ENCODE peak calls at places on chromosome 16, in five cellular contexts. S is neural crest cell; O is CD8-positive, alpha-beta T cell; T is mammary epithelial cell; G is left ventricle myocardium inferior. C is an unnamed sample.

GRCh38 chr16:84003001-84003400 is 35.0 kb downstream of the NECAB2 start:
- DNase-seq in S (no peak), O (no peak), T (no peak), G (no peak), C (no peak)

GRCh38 chr16:31460582-31461002 is 1.3 kb downstream of the ARMC5 start:
- DNase-seq in S (no peak), O (no peak), T (peak; percentile 39), G (no peak), C (peak; percentile 45)

GRCh38 chr16:54526087-54526486 is 239.5 kb upstream of the IRX3 start:
- DNase-seq in S (no peak), O (no peak), T (no peak), G (no peak), C (no peak)

GRCh38 chr16:87226926-87227650 is 90.1 kb downstream of the C16orf95 start:
- DNase-seq in S (no peak), O (no peak), T (no peak), G (no peak), C (no peak)

GRCh38 chr16:27684047-27684446 is 134.1 kb downstream of the KATNIP start:
- DNase-seq in S (no peak), O (no peak), T (no peak), G (no peak), C (no peak)

GRCh38 chr16:23520500-23520899 is 10.2 kb upstream of the GGA2 start:
- DNase-seq in S (no peak), O (no peak), T (no peak), G (no peak), C (no peak)

GRCh38 chr16:9053006-9053601 is 38.3 kb upstream of the HAPSTR1 start:
- DNase-seq in S (peak; percentile 67), O (no peak), T (peak; percentile 44), G (peak; percentile 25), C (no peak)

GRCh38 chr16:83206426-83206825 is 579.7 kb downstream of the CDH13 start:
- DNase-seq in S (no peak), O (no peak), T (peak; percentile 83), G (no peak), C (no peak)

GRCh38 chr16:15572329-15573001 is 70.5 kb downstream of the MARF1 start:
- DNase-seq in S (no peak), O (no peak), T (no peak), G (no peak), C (no peak)

GRCh38 chr16:81956213-81956948 is 54.9 kb downstream of the SDR42E1 start:
- DNase-seq in S (no peak), O (no peak), T (peak; percentile 73), G (no peak), C (no peak)

GRCh38 chr16:28087675-28088285 is 24.3 kb upstream of the GSG1L start:
- DNase-seq in S (no peak), O (no peak), T (no peak), G (no peak), C (no peak)

GRCh38 chr16:14300631-14301149 is 229.6 kb downstream of the MRTFB start:
- DNase-seq in S (no peak), O (no peak), T (peak; percentile 77), G (peak; percentile 63), C (peak; percentile 81)

GRCh38 chr16:64428463-64428862 is 693.4 kb downstream of the CDH11 start:
- DNase-seq in S (no peak), O (no peak), T (peak; percentile 26), G (no peak), C (no peak)

GRCh38 chr16:88365244-88365865 is 17.4 kb upstream of the ZNF469 start:
- DNase-seq in S (no peak), O (no peak), T (no peak), G (peak; percentile 6), C (no peak)

GRCh38 chr16:12674096-12674495 is 129.6 kb downstream of the CPPED1 start:
- DNase-seq in S (no peak), O (no peak), T (no peak), G (no peak), C (no peak)

GRCh38 chr16:87344931-87345631 is 27.9 kb upstream of the C16orf95 start:
- DNase-seq in S (no peak), O (peak; percentile 29), T (no peak), G (no peak), C (no peak)

GRCh38 chr16:4515611-4516233 is 22.9 kb downstream of the CDIP1 start:
- DNase-seq in S (no peak), O (no peak), T (no peak), G (no peak), C (peak; percentile 56)

GRCh38 chr16:53925011-53925410 is 221.1 kb downstream of the FTO start:
- DNase-seq in S (no peak), O (no peak), T (no peak), G (no peak), C (no peak)

GRCh38 chr16:4580245-4580644 is 24.1 kb downstream of the C16orf96 start:
- DNase-seq in S (no peak), O (no peak), T (no peak), G (no peak), C (no peak)

GRCh38 chr16:48963901-48964615 is 317.6 kb downstream of the CBLN1 start:
- DNase-seq in S (no peak), O (no peak), T (peak; percentile 89), G (no peak), C (no peak)

GRCh38 chr16:31016018-31016417 is 5.6 kb upstream of the STX1B start:
- DNase-seq in S (no peak), O (no peak), T (no peak), G (no peak), C (no peak)

GRCh38 chr16:85750021-85750826 is 672 bp downstream of the C16orf74 start:
- DNase-seq in S (peak; percentile 25), O (no peak), T (peak; percentile 45), G (peak; percentile 27), C (peak; percentile 54)

GRCh38 chr16:67260426-67261063 is 11.8 kb downstream of the SLC9A5 start:
- DNase-seq in S (no peak), O (no peak), T (peak; percentile 50), G (no peak), C (peak; percentile 78)

GRCh38 chr16:8872967-8873865 is 4.4 kb upstream of the CARHSP1 start:
- DNase-seq in S (no peak), O (no peak), T (no peak), G (no peak), C (no peak)

GRCh38 chr16:30958164-30959083 is 870 bp downstream of the SETD1A start:
- DNase-seq in S (peak; percentile 50), O (no peak), T (peak; percentile 40), G (peak; percentile 43), C (peak; percentile 90)

GRCh38 chr16:57475711-57476339 is 10.5 kb downstream of the DOK4 start:
- DNase-seq in S (peak; percentile 73), O (peak; percentile 52), T (no peak), G (no peak), C (peak; percentile 88)

GRCh38 chr16:65306722-65307121 is 184.9 kb upstream of the CDH11 start:
- DNase-seq in S (no peak), O (no peak), T (no peak), G (no peak), C (no peak)

GRCh38 chr16:1343428-1344242 is 8.0 kb downstream of the TSR3 start:
- DNase-seq in S (no peak), O (no peak), T (no peak), G (no peak), C (no peak)

GRCh38 chr16:20900299-20901067 is at the start of the genes DCUN1D3 and LYRM1:
- DNase-seq in S (peak; percentile 92), O (peak; percentile 74), T (peak; percentile 98), G (peak; percentile 96), C (peak; percentile 93)
- TF ChIP-seq CTCF in S (no peak), O (no peak), T (no peak), G (no peak), C (no peak)

GRCh38 chr16:79599837-79600635 is 501 bp downstream of the MAF start:
- DNase-seq in S (peak; percentile 49), O (peak; percentile 14), T (peak; percentile 54), G (peak; percentile 73), C (peak; percentile 50)
- TF ChIP-seq CTCF in S (no peak), O (no peak), T (no peak), G (no peak), C (no peak)

DNA sequence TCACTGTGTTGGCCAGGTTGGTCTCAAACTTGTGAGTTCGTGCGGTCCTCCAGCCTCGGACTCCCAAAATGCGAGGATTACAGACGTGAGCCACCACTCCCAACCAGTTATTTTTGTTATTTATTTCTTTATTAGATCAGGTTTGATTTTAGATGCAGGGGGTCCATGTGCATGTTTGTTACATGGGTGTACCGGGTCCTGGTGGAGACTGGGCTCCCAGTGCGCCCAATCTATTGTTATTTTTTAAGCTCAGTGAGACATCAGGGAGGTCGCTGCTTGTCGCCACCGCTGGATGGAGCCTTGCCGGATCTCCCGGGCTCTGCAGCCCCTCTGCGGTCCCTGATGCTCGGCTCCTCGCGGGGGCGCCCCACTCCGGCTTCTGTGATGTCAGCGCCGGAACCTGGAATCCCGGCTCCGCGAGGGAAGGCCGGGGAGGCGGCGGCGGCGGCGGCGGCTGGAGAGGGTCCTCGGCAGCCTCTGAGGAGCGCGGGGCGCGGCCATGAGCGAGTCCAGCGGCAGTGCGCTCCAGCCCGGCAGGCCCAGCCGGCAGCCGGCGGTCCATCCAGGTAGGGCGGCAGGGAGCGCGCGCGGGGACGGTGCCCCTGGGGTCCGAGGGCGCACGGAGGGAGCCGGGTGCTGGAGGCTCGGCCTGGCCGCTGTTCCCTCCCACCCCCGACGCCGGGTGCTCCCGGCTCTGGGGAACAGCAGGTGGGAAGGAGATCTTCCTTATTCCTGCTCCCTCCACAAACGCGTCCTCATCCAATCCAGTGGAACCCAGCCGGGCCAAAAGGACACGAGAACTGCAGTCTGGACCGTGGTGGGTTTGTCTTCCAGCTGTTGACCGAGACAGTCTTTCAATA is at the start of gene TMC7:
- DNase-seq in S (peak; percentile 95), O (no peak), T (peak; percentile 83), G (peak; percentile 81), C (peak; percentile 68)
- TF ChIP-seq CTCF in S (peak; percentile 83), O (no peak), T (peak; percentile 57), G (peak; percentile 84), C (peak; percentile 34)

DNA sequence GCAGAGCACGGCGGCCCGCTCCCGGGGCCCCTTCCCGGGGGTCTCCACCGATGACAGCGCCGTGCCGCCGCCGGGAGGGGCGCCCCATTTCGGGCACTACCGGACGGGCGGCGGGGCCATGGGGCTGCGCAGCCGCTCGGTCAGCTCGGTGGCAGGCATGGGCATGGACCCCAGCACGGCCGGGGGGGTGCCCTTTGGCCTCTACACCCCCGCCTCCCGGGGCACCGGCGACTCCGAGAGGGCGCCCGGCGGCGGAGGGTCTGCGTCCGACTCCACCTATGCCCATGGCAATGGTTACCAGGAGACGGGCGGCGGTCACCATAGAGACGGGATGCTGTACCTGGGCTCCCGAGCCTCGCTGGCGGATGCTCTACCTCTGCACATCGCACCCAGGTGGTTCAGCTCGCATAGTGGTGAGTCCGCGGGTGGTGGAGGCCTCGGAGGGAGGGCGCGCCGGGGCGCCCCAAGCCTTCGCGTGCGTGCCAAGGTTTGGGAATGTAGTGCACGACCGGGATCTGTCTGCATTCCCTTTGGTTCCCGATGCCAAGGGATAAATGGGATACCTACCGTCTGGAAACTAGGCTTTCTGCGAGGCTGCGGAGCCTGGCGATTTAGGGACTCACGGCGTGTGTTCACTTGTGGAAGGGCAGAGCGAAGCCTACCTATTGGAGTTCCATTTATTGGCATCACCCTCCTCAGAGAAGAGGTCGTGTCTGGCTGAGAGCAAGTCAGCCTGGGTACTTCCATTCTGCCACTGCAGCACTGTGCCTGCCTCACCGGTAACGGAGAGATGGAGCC is 1.1 kb downstream of the ZNRF1 start:
- DNase-seq in S (peak; percentile 7), O (peak; percentile 49), T (peak; percentile 61), G (peak; percentile 28), C (peak; percentile 54)
- TF ChIP-seq CTCF in S (no peak), O (no peak), T (no peak), G (no peak), C (peak; percentile 0)